ENCODE peak calls at places on chromosome 16, in ten cellular contexts. J, O, H, Y, T, L, Q, X, I and M are unnamed samples.
A peak's percentile ranks its signal among the peaks of the same experiment; 100 is the strongest.

GRCh38 chr16:9437115-9437514 is 345.7 kb downstream of the HAPSTR1 start:
- DNase-seq in J (peak; percentile 31), O (no peak), H (no peak), Y (no peak), T (no peak), L (no peak), Q (no peak), X (no peak), I (no peak), M (no peak)

GRCh38 chr16:35745191-35745590 is 2285.8 kb downstream of the TP53TG3F start:
- DNase-seq in J (no peak), O (no peak), H (no peak), Y (no peak), T (no peak), L (no peak), Q (no peak), X (no peak), I (no peak), M (no peak)

GRCh38 chr16:68235105-68235881 is 634 bp downstream of the ESRP2 start:
- DNase-seq in J (no peak), O (peak; percentile 50), H (no peak), Y (no peak), T (peak; percentile 47), L (peak; percentile 58), Q (peak; percentile 83), X (no peak), I (no peak), M (no peak)

GRCh38 chr16:66551362-66551761 is 1.0 kb upstream of the CKLF start:
- DNase-seq in J (no peak), O (peak; percentile 60), H (no peak), Y (no peak), T (no peak), L (peak; percentile 77), Q (no peak), X (no peak), I (no peak), M (peak; percentile 46)

GRCh38 chr16:49278944-49279725 is 2.5 kb downstream of the CBLN1 start:
- DNase-seq in J (no peak), O (no peak), H (no peak), Y (no peak), T (no peak), L (no peak), Q (no peak), X (no peak), I (no peak), M (no peak)

GRCh38 chr16:89700649-89701424 is 668 bp downstream of the SPATA2L start:
- DNase-seq in J (peak; percentile 59), O (peak; percentile 77), H (no peak), Y (no peak), T (peak; percentile 60), L (peak; percentile 82), Q (peak; percentile 88), X (no peak), I (peak; percentile 52), M (peak; percentile 51)

GRCh38 chr16:30005341-30006094 is 5.3 kb downstream of the DOC2A start:
- DNase-seq in J (no peak), O (peak; percentile 37), H (no peak), Y (no peak), T (no peak), L (peak; percentile 61), Q (no peak), X (no peak), I (no peak), M (no peak)

GRCh38 chr16:75267631-75268264 is 16.3 kb upstream of the BCAR1 start:
- DNase-seq in J (no peak), O (peak; percentile 84), H (peak; percentile 82), Y (no peak), T (no peak), L (no peak), Q (peak; percentile 85), X (no peak), I (peak; percentile 91), M (no peak)

GRCh38 chr16:88014201-88014781 is 63.1 kb downstream of the BANP start:
- DNase-seq in J (no peak), O (no peak), H (no peak), Y (no peak), T (no peak), L (peak; percentile 10), Q (no peak), X (peak; percentile 18), I (no peak), M (no peak)

GRCh38 chr16:88013091-88013609 is 61.9 kb downstream of the BANP start:
- DNase-seq in J (no peak), O (peak; percentile 85), H (no peak), Y (no peak), T (no peak), L (peak; percentile 17), Q (peak; percentile 49), X (no peak), I (no peak), M (no peak)

GRCh38 chr16:88012360-88012759 is 61.1 kb downstream of the BANP start:
- DNase-seq in J (peak; percentile 2), O (no peak), H (no peak), Y (no peak), T (no peak), L (peak; percentile 33), Q (no peak), X (no peak), I (no peak), M (no peak)

GRCh38 chr16:88014954-88015805 is 63.9 kb downstream of the BANP start:
- DNase-seq in J (no peak), O (no peak), H (no peak), Y (no peak), T (no peak), L (peak; percentile 27), Q (peak; percentile 30), X (no peak), I (no peak), M (no peak)

GRCh38 chr16:88013766-88014165 is 62.5 kb downstream of the BANP start:
- DNase-seq in J (no peak), O (peak; percentile 77), H (no peak), Y (no peak), T (no peak), L (peak; percentile 11), Q (peak; percentile 51), X (no peak), I (no peak), M (no peak)
- H3K27ac ChIP-seq in J (no peak overlapping the region), O (peak overlapping the region; percentile 86), H (no peak overlapping the region), Y (no peak overlapping the region), T (peak overlapping the region; percentile 61), L (no peak overlapping the region), Q (no peak overlapping the region), X (peak overlapping the region; percentile 68), I (no peak overlapping the region), M (no peak overlapping the region)

DNA sequence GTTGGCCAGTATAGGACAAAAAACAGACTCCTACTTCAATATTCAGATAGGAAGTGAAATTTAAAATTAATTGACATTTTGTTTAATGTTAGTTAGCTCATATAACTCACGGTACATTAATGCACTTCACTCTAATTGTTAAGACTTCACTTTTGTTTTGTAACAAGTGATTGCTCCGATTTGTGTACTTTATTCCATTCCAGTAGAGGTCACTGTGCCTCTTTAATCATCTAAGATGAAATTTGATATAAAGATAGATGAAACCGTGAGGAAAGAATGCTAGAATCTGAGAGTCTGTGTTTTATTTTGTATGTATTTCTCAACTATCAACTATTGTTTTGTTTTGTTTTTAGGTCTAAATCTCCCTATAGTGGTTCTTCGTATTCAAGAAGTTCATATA is 29.0 kb downstream of the RBBP6 start:
- DNase-seq in J (no peak), O (no peak), H (no peak), Y (no peak), T (no peak), L (no peak), Q (no peak), X (no peak), I (no peak), M (no peak)
- H3K9me3 ChIP-seq in J (no peaks in the 10 kb centered on the region), O (no peaks in the 10 kb centered on the region), H (no peaks in the 10 kb centered on the region), Y (no peaks in the 10 kb centered on the region), T (no peaks in the 10 kb centered on the region), L (peaks cover 3% of the 10 kb centered on the region), Q (no peaks in the 10 kb centered on the region), X (no peaks in the 10 kb centered on the region), I (no peaks in the 10 kb centered on the region), M (peaks cover 26% of the 10 kb centered on the region)

GRCh38 chr16:86941731-86942468 is 363.6 kb downstream of the FOXL1 start:
- DNase-seq in J (no peak), O (no peak), H (no peak), Y (peak; percentile 65), T (no peak), L (no peak), Q (no peak), X (no peak), I (no peak), M (no peak)

GRCh38 chr16:86935323-86935669 is 356.9 kb downstream of the FOXL1 start:
- DNase-seq in J (no peak), O (no peak), H (no peak), Y (no peak), T (no peak), L (no peak), Q (peak; percentile 14), X (no peak), I (no peak), M (no peak)

GRCh38 chr16:86942469-86943175 is 364.3 kb downstream of the FOXL1 start:
- DNase-seq in J (no peak), O (no peak), H (no peak), Y (peak; percentile 50), T (no peak), L (no peak), Q (peak; percentile 16), X (no peak), I (no peak), M (no peak)

GRCh38 chr16:86934581-86935322 is 356.4 kb downstream of the FOXL1 start:
- DNase-seq in J (no peak), O (no peak), H (no peak), Y (peak; percentile 52), T (no peak), L (no peak), Q (peak; percentile 33), X (no peak), I (no peak), M (no peak)

GRCh38 chr16:86939609-86940008 is 361.3 kb downstream of the FOXL1 start:
- DNase-seq in J (no peak), O (no peak), H (no peak), Y (no peak), T (no peak), L (no peak), Q (no peak), X (no peak), I (no peak), M (no peak)
- H3K27me3 ChIP-seq in J (no peaks in the 10 kb centered on the region), O (peaks cover 17% of the 10 kb centered on the region), H (no peaks in the 10 kb centered on the region), Y (no peaks in the 10 kb centered on the region), T (no peaks in the 10 kb centered on the region), L (no peaks in the 10 kb centered on the region), Q (no peaks in the 10 kb centered on the region), X (no peaks in the 10 kb centered on the region), I (no peaks in the 10 kb centered on the region), M (peaks cover 10% of the 10 kb centered on the region)

GRCh38 chr16:3611145-3611977 is at the start of gene SLX4:
- DNase-seq in J (peak; percentile 88), O (peak; percentile 93), H (peak; percentile 90), Y (peak; percentile 97), T (peak; percentile 93), L (peak; percentile 95), Q (peak; percentile 94), X (peak; percentile 61), I (peak; percentile 94), M (peak; percentile 76)

GRCh38 chr16:3609895-3610697 is 1.3 kb downstream of the SLX4 start:
- DNase-seq in J (no peak), O (no peak), H (no peak), Y (no peak), T (no peak), L (no peak), Q (no peak), X (no peak), I (no peak), M (no peak)

GRCh38 chr16:3612510-3613466 is 1.4 kb upstream of the SLX4 start:
- DNase-seq in J (no peak), O (no peak), H (no peak), Y (no peak), T (no peak), L (no peak), Q (no peak), X (no peak), I (no peak), M (no peak)

GRCh38 chr16:3608069-3608468 is 3.3 kb downstream of the SLX4 start:
- DNase-seq in J (no peak), O (no peak), H (no peak), Y (no peak), T (no peak), L (no peak), Q (no peak), X (no peak), I (no peak), M (no peak)

DNA sequence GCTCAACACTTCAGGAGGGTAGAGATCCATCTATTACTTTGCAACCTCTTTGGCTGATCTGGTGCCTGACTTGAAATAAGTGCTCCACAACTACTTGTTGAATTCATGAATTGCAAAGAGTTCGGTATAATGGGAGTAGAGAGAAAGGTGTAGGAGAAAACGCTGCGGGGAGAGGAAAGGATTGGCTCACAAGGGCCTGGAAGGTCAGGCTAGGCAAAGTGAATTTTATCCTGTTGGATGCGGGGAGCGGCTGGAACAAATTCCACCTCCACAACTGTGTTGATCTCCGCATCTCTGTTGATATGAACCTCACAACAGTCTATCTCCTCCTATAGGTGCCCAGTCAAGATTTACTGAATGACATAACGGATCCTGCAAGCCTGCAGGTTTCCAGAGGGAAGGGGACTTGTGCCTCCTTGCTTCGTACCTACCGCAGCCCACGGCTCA is 685 bp downstream of the SLX4 start:
- DNase-seq in J (no peak), O (no peak), H (no peak), Y (no peak), T (no peak), L (no peak), Q (no peak), X (no peak), I (no peak), M (no peak)
- H3K27ac ChIP-seq in J (no peak overlapping the region), O (peak overlapping the region; percentile 90), H (peak overlapping the region; percentile 78), Y (no peak overlapping the region), T (no peak overlapping the region), L (peak overlapping the region; percentile 83), Q (peak overlapping the region; percentile 84), X (no peak overlapping the region), I (peak overlapping the region; percentile 86), M (peak overlapping the region; percentile 86)